ENCODE peak calls at places on chromosome 10, in six cellular contexts. D, H, T, S, E and W are unnamed samples.
A peak's percentile ranks its signal among the peaks of the same experiment; 100 is the strongest.

GRCh38 chr10:99659868-99660366 is 608 bp downstream of the ENTPD7 start:
- DNase-seq in D (peak; percentile 3), H (peak; percentile 27), T (no peak), S (no peak), E (no peak), W (no peak)

GRCh38 chr10:72228318-72228751 is 12.3 kb upstream of the ASCC1 start:
- DNase-seq in D (no peak), H (no peak), T (no peak), S (no peak), E (no peak), W (no peak)

GRCh38 chr10:49135575-49136313 is 1.9 kb upstream of the FAM170B start:
- DNase-seq in D (no peak), H (no peak), T (no peak), S (no peak), E (no peak), W (no peak)

GRCh38 chr10:126235091-126235978 is 152.9 kb downstream of the ADAM12 start:
- DNase-seq in D (no peak), H (no peak), T (no peak), S (no peak), E (no peak), W (no peak)

GRCh38 chr10:60456053-60456452 is 66.4 kb upstream of the ANK3 start:
- DNase-seq in D (no peak), H (no peak), T (no peak), S (no peak), E (no peak), W (no peak)

GRCh38 chr10:33336606-33337334 is 2.3 kb upstream of the NRP1 start:
- DNase-seq in D (peak; percentile 63), H (peak; percentile 59), T (no peak), S (no peak), E (peak; percentile 76), W (peak; percentile 59)

GRCh38 chr10:49651039-49651835 is 28.2 kb upstream of the C10orf53 start:
- DNase-seq in D (no peak), H (no peak), T (no peak), S (no peak), E (no peak), W (peak; percentile 29)

GRCh38 chr10:69958232-69958902 is 94.3 kb upstream of the MACROH2A2 start:
- DNase-seq in D (peak; percentile 70), H (no peak), T (peak; percentile 28), S (no peak), E (no peak), W (peak; percentile 49)

GRCh38 chr10:69446650-69447151 is 4.6 kb upstream of the TSPAN15 start:
- DNase-seq in D (peak; percentile 80), H (no peak), T (no peak), S (no peak), E (no peak), W (peak; percentile 78)

GRCh38 chr10:86104156-86104555 is 262.4 kb downstream of the GRID1 start:
- DNase-seq in D (no peak), H (no peak), T (no peak), S (no peak), E (no peak), W (no peak)

GRCh38 chr10:93821051-93821772 is 63.5 kb downstream of the LGI1 start:
- DNase-seq in D (peak; percentile 68), H (no peak), T (no peak), S (no peak), E (no peak), W (no peak)

GRCh38 chr10:55476129-55476528 is 675.1 kb upstream of the PCDH15 start:
- DNase-seq in D (no peak), H (no peak), T (no peak), S (no peak), E (no peak), W (no peak)

GRCh38 chr10:101646369-101646768 is 48.6 kb downstream of the FBXW4 start:
- DNase-seq in D (no peak), H (no peak), T (no peak), S (no peak), E (peak; percentile 69), W (no peak)

GRCh38 chr10:43205681-43206390 is 61.0 kb downstream of the RASGEF1A start:
- DNase-seq in D (no peak), H (no peak), T (no peak), S (no peak), E (peak; percentile 39), W (peak; percentile 35)

GRCh38 chr10:1360011-1360580 is 303.9 kb downstream of the WDR37 start:
- DNase-seq in D (no peak), H (no peak), T (no peak), S (no peak), E (no peak), W (no peak)
- H3K4me3 ChIP-seq in D (no peak overlapping the region), H (no peak overlapping the region), T (no peak overlapping the region), S (no peak overlapping the region), E (no peak overlapping the region), W (no peak overlapping the region)

GRCh38 chr10:73840056-73840402 is 28.6 kb upstream of the NDST2 start:
- DNase-seq in D (no peak), H (no peak), T (no peak), S (no peak), E (no peak), W (peak; percentile 19)

GRCh38 chr10:73843254-73843653 is 31.1 kb downstream of the CAMK2G start:
- DNase-seq in D (no peak), H (no peak), T (no peak), S (no peak), E (no peak), W (no peak)

GRCh38 chr10:73840403-73841301 is 29.3 kb upstream of the NDST2 start:
- DNase-seq in D (no peak), H (no peak), T (no peak), S (no peak), E (no peak), W (peak; percentile 32)

GRCh38 chr10:73842349-73842748 is 31.0 kb upstream of the NDST2 start:
- DNase-seq in D (no peak), H (no peak), T (no peak), S (no peak), E (no peak), W (no peak)

GRCh38 chr10:73841526-73842285 is 30.3 kb upstream of the NDST2 start:
- DNase-seq in D (no peak), H (no peak), T (no peak), S (no peak), E (no peak), W (no peak)
- H3K36me3 ChIP-seq in D (peaks cover 10% of the 10 kb centered on the region), H (no peaks in the 10 kb centered on the region), T (peaks cover 22% of the 10 kb centered on the region), S (peaks cover 6% of the 10 kb centered on the region), E (peaks cover 85% of the 10 kb centered on the region), W (peaks cover 9% of the 10 kb centered on the region)

DNA sequence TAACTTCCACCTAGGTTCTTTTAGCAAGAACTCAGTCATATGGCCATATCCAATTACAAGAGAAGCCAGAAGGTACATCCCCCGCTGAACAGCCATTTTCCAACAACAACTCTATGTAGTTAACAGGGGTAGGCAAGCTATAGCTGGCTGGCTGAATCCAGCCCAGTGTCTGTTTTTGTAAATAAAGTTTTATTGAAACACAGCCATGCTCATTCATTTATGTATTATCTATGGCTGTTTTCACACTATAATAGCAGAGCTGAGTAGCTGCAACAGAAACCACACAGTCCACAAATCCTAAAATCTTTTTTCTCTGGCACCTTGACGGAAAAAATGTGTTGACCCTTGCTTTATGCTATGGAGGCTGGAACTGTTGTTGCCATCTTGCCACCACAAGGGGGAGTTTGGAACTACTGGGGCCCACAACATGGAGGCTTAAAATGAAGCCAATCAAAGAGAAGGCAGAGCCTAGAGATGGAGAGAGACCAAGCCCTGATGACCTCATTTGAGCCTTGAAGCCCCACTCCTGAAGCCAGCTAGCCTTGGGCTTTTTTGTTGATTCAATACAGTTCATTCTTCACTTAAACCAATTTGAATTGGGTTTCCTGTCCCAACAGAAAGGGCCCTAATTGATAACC is 33.3 kb upstream of the XPNPEP1 start:
- DNase-seq in D (peak; percentile 57), H (no peak), T (no peak), S (no peak), E (no peak), W (peak; percentile 63)
- TF ChIP-seq CTCF in D (peak; percentile 63), H (peak; percentile 62), T (peak; percentile 52), S (peak; percentile 76), E (peak; percentile 20), W (peak; percentile 78)

GRCh38 chr10:63115732-63116383 is 17.3 kb upstream of the NRBF2 start:
- DNase-seq in D (peak; percentile 98), H (peak; percentile 78), T (no peak), S (no peak), E (peak; percentile 89), W (peak; percentile 49)
- H3K4me3 ChIP-seq in D (no peak overlapping the region), H (no peak overlapping the region), T (no peak overlapping the region), S (no peak overlapping the region), E (peak overlapping the region; percentile 23), W (no peak overlapping the region)

DNA sequence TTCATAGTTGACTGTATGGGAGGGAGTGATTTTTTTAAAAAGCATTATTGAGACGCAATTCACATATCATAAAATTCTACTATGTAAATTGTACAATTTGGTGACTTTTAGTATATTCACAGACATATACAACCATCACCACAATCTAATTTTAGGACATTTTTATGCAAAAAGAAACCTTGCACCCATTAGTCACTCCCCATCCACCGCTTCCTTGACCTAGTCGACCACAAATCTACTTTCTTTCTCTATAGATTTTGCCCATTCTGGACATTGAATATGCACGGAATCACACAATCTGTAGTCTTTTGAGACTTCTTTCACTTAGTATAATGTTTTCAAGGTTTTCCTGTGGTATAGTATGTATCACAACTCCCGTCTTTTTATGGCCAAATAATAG is 54.6 kb downstream of the BLNK start:
- DNase-seq in D (no peak), H (no peak), T (no peak), S (no peak), E (no peak), W (no peak)
- H3K36me3 ChIP-seq in D (no peaks in the 10 kb centered on the region), H (no peaks in the 10 kb centered on the region), T (no peaks in the 10 kb centered on the region), S (peaks cover 70% of the 10 kb centered on the region), E (no peaks in the 10 kb centered on the region), W (no peaks in the 10 kb centered on the region)